ENCODE peak calls at places on chromosomes 2 and 18, in four cellular contexts. One of them, this sample, is unnamed.

GRCh38 chr2:220959391-220959802 is 612.7 kb downstream of the EPHA4 start:
- DNase-seq in gastrocnemius medialis: no peak
- DNase-seq in uterus: no peak
- DNase-seq in fibroblast of mammary gland: no peak
- DNase-seq in this sample: peak

GRCh38 chr2:233811087-233811486 is 33.0 kb downstream of the MROH2A start:
- DNase-seq in gastrocnemius medialis: no peak
- DNase-seq in uterus: no peak
- DNase-seq in fibroblast of mammary gland: no peak
- DNase-seq in this sample: no peak

GRCh38 chr18:46283895-46284295 is 179.7 kb downstream of the HAUS1 start:
- DNase-seq in uterus: no peak
- DNase-seq in fibroblast of mammary gland: no peak
- DNase-seq in gastrocnemius medialis: no peak
- DNase-seq in this sample: no peak

GRCh38 chr2:125371867-125372266 is 1284.1 kb upstream of the GYPC start:
- DNase-seq in uterus: no peak
- DNase-seq in gastrocnemius medialis: no peak
- DNase-seq in fibroblast of mammary gland: no peak
- DNase-seq in this sample: no peak

GRCh38 chr18:22391571-22392359 is 25.9 kb downstream of the CTAGE1 start:
- DNase-seq in uterus: peak
- DNase-seq in gastrocnemius medialis: no peak
- DNase-seq in fibroblast of mammary gland: peak
- DNase-seq in this sample: no peak

GRCh38 chr2:129759186-129760010 is 220.1 kb upstream of the RAB6C start:
- DNase-seq in fibroblast of mammary gland: no peak
- DNase-seq in gastrocnemius medialis: no peak
- DNase-seq in uterus: no peak
- DNase-seq in this sample: no peak

GRCh38 chr2:29462293-29462692 is 347.1 kb downstream of the CLIP4 start:
- DNase-seq in gastrocnemius medialis: no peak
- DNase-seq in fibroblast of mammary gland: peak
- DNase-seq in uterus: no peak
- DNase-seq in this sample: no peak

GRCh38 chr2:104889261-104890091 is 35.6 kb downstream of the POU3F3 start:
- DNase-seq in uterus: no peak
- DNase-seq in fibroblast of mammary gland: no peak
- DNase-seq in gastrocnemius medialis: no peak
- DNase-seq in this sample: no peak

GRCh38 chr2:101251844-101252407 is 760 bp upstream of the CNOT11 start:
- DNase-seq in gastrocnemius medialis: no peak
- DNase-seq in fibroblast of mammary gland: no peak
- DNase-seq in uterus: no peak
- DNase-seq in this sample: peak

GRCh38 chr2:192035731-192036442 is 158.8 kb downstream of the TMEFF2 start:
- DNase-seq in gastrocnemius medialis: no peak
- DNase-seq in fibroblast of mammary gland: peak
- DNase-seq in uterus: no peak
- DNase-seq in this sample: no peak

GRCh38 chr2:239167011-239167673 is 233.7 kb downstream of the HDAC4 start:
- DNase-seq in gastrocnemius medialis: no peak
- DNase-seq in fibroblast of mammary gland: no peak
- DNase-seq in uterus: no peak
- DNase-seq in this sample: peak

GRCh38 chr2:2619995-2620394 is 288.9 kb upstream of the MYT1L start:
- DNase-seq in gastrocnemius medialis: no peak
- DNase-seq in uterus: no peak
- DNase-seq in fibroblast of mammary gland: no peak
- DNase-seq in this sample: no peak

GRCh38 chr2:67463810-67464209 is 66.7 kb downstream of the ETAA1 start:
- DNase-seq in uterus: no peak
- DNase-seq in gastrocnemius medialis: peak
- DNase-seq in fibroblast of mammary gland: peak
- DNase-seq in this sample: no peak

GRCh38 chr2:174914894-174915760 is 90.1 kb downstream of the CHN1 start:
- DNase-seq in fibroblast of mammary gland: peak
- DNase-seq in uterus: no peak
- DNase-seq in gastrocnemius medialis: no peak
- DNase-seq in this sample: peak

GRCh38 chr18:38397094-38397493 is 831.5 kb upstream of the CELF4 start:
- DNase-seq in uterus: no peak
- DNase-seq in fibroblast of mammary gland: no peak
- DNase-seq in gastrocnemius medialis: no peak
- DNase-seq in this sample: no peak

DNA sequence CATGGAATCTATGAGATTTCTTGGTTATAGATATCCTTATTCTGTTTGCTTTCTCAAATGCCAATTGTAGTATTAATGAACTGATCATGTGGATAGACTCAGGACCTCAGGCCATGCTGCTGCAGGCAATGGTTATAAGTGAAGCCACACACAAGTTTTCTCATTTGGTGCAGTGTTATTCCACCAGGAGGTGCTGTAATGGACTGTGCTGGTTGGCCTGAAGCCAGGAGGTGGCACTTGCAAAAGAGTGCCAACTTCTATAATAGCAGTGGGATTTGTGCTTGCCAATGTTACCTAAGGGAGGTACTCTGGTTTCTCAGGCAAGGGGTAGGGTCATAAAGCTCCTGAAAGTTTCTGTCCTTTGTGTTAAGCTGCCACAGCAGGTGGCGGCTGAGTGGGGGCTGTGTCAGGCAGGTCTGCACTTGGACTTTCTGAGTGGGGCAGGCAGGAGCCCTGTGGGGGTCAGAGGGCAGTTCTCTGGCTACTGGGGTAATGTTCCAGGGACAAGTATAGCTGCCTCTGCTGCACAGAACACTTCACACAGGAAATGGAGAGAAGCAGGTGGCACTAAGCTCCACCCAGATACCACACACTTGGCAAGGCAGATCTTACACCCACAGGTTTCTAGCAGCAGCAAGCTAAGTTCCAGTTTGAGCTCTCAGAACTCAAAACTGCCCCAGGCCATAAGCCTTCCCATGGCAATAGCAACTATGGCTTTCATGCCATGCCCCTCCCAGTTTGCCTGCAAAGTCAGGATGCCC is 352.6 kb upstream of the CWC22 start:
- DNase-seq in uterus: no peak
- DNase-seq in fibroblast of mammary gland: peak
- DNase-seq in gastrocnemius medialis: no peak
- DNase-seq in this sample: no peak
- TF ChIP-seq CTCF in uterus: no peak
- TF ChIP-seq CTCF in fibroblast of mammary gland: peak
- TF ChIP-seq CTCF in gastrocnemius medialis: no peak
- TF ChIP-seq CTCF in this sample: no peak

GRCh38 chr2:77712601-77713000 is 190.4 kb upstream of the LRRTM4 start:
- DNase-seq in uterus: no peak
- DNase-seq in fibroblast of mammary gland: no peak
- DNase-seq in gastrocnemius medialis: no peak
- DNase-seq in this sample: no peak
- TF ChIP-seq CTCF in uterus: no peak
- TF ChIP-seq CTCF in fibroblast of mammary gland: no peak
- TF ChIP-seq CTCF in gastrocnemius medialis: no peak
- TF ChIP-seq CTCF in this sample: no peak

GRCh38 chr2:79910643-79911042 is 393.9 kb downstream of the LRRTM1 start:
- DNase-seq in fibroblast of mammary gland: no peak
- DNase-seq in gastrocnemius medialis: no peak
- DNase-seq in uterus: no peak
- DNase-seq in this sample: no peak
- TF ChIP-seq CTCF in fibroblast of mammary gland: no peak
- TF ChIP-seq CTCF in gastrocnemius medialis: no peak
- TF ChIP-seq CTCF in uterus: no peak
- TF ChIP-seq CTCF in this sample: no peak

GRCh38 chr2:157820202-157820601 is 55.9 kb downstream of the ACVR1 start:
- DNase-seq in fibroblast of mammary gland: peak
- DNase-seq in uterus: no peak
- DNase-seq in gastrocnemius medialis: no peak
- DNase-seq in this sample: no peak
- TF ChIP-seq CTCF in fibroblast of mammary gland: no peak
- TF ChIP-seq CTCF in uterus: no peak
- TF ChIP-seq CTCF in gastrocnemius medialis: no peak
- TF ChIP-seq CTCF in this sample: no peak

This sample was measured in thyroid gland.